ENCODE peak calls at places on chromosomes 1 and 21, in four cellular contexts. T is HuH-7.5, N is HFF-Myc, H is lower lobe of right lung. G is an unnamed sample.

GRCh38 chr1:35220976-35221375 is 28.0 kb upstream of the SFPQ start:
- DNase-seq in T (peak), N (no peak), H (no peak), G (peak)

GRCh38 chr21:44687671-44688070 is 5.7 kb upstream of the KRTAP12-1 start:
- DNase-seq in T (no peak), N (no peak), H (no peak), G (no peak)

GRCh38 chr1:108663074-108663473 is 2.2 kb upstream of the HENMT1 start:
- DNase-seq in T (no peak), N (no peak), H (no peak), G (no peak)

GRCh38 chr21:36966846-36967657 is 583 bp upstream of the HLCS start:
- DNase-seq in T (no peak), N (no peak), H (no peak), G (no peak)

GRCh38 chr1:28893403-28894102 is 20.8 kb upstream of the EPB41 start:
- DNase-seq in T (no peak), N (peak), H (no peak), G (peak)

GRCh38 chr21:33642896-33643657 is 776 bp downstream of the ITSN1 start:
- DNase-seq in T (no peak), N (no peak), H (peak), G (peak)

GRCh38 chr1:51942281-51942680 is 48.2 kb downstream of the RAB3B start:
- DNase-seq in T (no peak), N (no peak), H (no peak), G (no peak)

GRCh38 chr1:181541458-181541857 is 58.1 kb downstream of the CACNA1E start:
- DNase-seq in T (no peak), N (no peak), H (no peak), G (no peak)

GRCh38 chr1:44733365-44733764 is 2.4 kb upstream of the RNU5D-1 start:
- DNase-seq in T (no peak), N (no peak), H (no peak), G (no peak)

GRCh38 chr21:34732388-34732821 is 63.6 kb downstream of the CLIC6 start:
- DNase-seq in T (no peak), N (no peak), H (no peak), G (no peak)

GRCh38 chr1:181514298-181515290 is 31.3 kb downstream of the CACNA1E start:
- DNase-seq in T (no peak), N (no peak), H (no peak), G (no peak)

GRCh38 chr1:197675475-197676324 is 99.6 kb downstream of the DENND1B start:
- DNase-seq in T (no peak), N (no peak), H (peak), G (no peak)

GRCh38 chr1:25472494-25472893 is 41.8 kb downstream of the MACO1 start:
- DNase-seq in T (no peak), N (no peak), H (no peak), G (no peak)

GRCh38 chr1:25549273-25550154 is 6.1 kb downstream of the LDLRAP1 start:
- DNase-seq in T (no peak), N (no peak), H (peak), G (no peak)

GRCh38 chr1:80448081-80448480 is 1352.7 kb upstream of the ADGRL2 start:
- DNase-seq in T (no peak), N (no peak), H (no peak), G (no peak)

GRCh38 chr21:42941696-42942085 is 16.3 kb upstream of the ERVH48-1 start:
- DNase-seq in T (no peak), N (no peak), H (no peak), G (no peak)